ENCODE peak calls at places on chromosomes 13 and 19, in seven cellular contexts. One of them, this sample, is unnamed.

GRCh38 chr13:85693889-85694511 is 105.2 kb downstream of the SLITRK6 start:
- DNase-seq in NCI-H1417: no peak
- DNase-seq in nephron progenitor cell: no peak
- DNase-seq in NCI-H2029: no peak
- DNase-seq in sciatic nerve: no peak
- DNase-seq in anterior cingulate cortex: no peak
- DNase-seq in KBM-7: no peak
- DNase-seq in this sample: no peak

GRCh38 chr19:45361608-45362007 is 8.8 kb downstream of the ERCC2 start:
- DNase-seq in NCI-H1417: no peak
- DNase-seq in nephron progenitor cell: no peak
- DNase-seq in NCI-H2029: no peak
- DNase-seq in sciatic nerve: no peak
- DNase-seq in anterior cingulate cortex: no peak
- DNase-seq in KBM-7: no peak
- DNase-seq in this sample: no peak

GRCh38 chr19:12801466-12802266 is at the start of the genes PRDX2 and THSD8:
- DNase-seq in NCI-H1417: peak
- DNase-seq in nephron progenitor cell: peak
- DNase-seq in NCI-H2029: peak
- DNase-seq in sciatic nerve: peak
- DNase-seq in anterior cingulate cortex: peak
- DNase-seq in KBM-7: peak
- DNase-seq in this sample: no peak

GRCh38 chr13:112836940-112837339 is 132.1 kb upstream of the MCF2L start:
- DNase-seq in NCI-H1417: no peak
- DNase-seq in nephron progenitor cell: no peak
- DNase-seq in NCI-H2029: no peak
- DNase-seq in sciatic nerve: peak
- DNase-seq in anterior cingulate cortex: no peak
- DNase-seq in KBM-7: no peak
- DNase-seq in this sample: no peak

GRCh38 chr19:48874309-48875135 is 2.3 kb downstream of the PPP1R15A start:
- DNase-seq in NCI-H1417: no peak
- DNase-seq in nephron progenitor cell: no peak
- DNase-seq in NCI-H2029: no peak
- DNase-seq in sciatic nerve: no peak
- DNase-seq in anterior cingulate cortex: no peak
- DNase-seq in KBM-7: peak
- DNase-seq in this sample: no peak

GRCh38 chr19:50222691-50223438 is 19.4 kb downstream of the MYH14 start:
- DNase-seq in NCI-H1417: no peak
- DNase-seq in nephron progenitor cell: no peak
- DNase-seq in NCI-H2029: no peak
- DNase-seq in sciatic nerve: no peak
- DNase-seq in anterior cingulate cortex: no peak
- DNase-seq in KBM-7: no peak
- DNase-seq in this sample: no peak

GRCh38 chr19:5914946-5915781 is 1.1 kb downstream of the CAPS start:
- DNase-seq in NCI-H1417: no peak
- DNase-seq in nephron progenitor cell: no peak
- DNase-seq in NCI-H2029: no peak
- DNase-seq in sciatic nerve: no peak
- DNase-seq in anterior cingulate cortex: no peak
- DNase-seq in KBM-7: no peak
- DNase-seq in this sample: peak

GRCh38 chr13:98792321-98792720 is 39.8 kb upstream of the SLC15A1 start:
- DNase-seq in NCI-H1417: no peak
- DNase-seq in nephron progenitor cell: no peak
- DNase-seq in NCI-H2029: no peak
- DNase-seq in sciatic nerve: no peak
- DNase-seq in anterior cingulate cortex: no peak
- DNase-seq in KBM-7: no peak
- DNase-seq in this sample: no peak

GRCh38 chr19:5621311-5621944 is 1.1 kb downstream of the SAFB2 start:
- DNase-seq in NCI-H1417: no peak
- DNase-seq in nephron progenitor cell: no peak
- DNase-seq in NCI-H2029: no peak
- DNase-seq in sciatic nerve: no peak
- DNase-seq in anterior cingulate cortex: peak
- DNase-seq in KBM-7: no peak
- DNase-seq in this sample: no peak

GRCh38 chr13:73870970-73871935 is 263.0 kb downstream of the KLF12 start:
- DNase-seq in NCI-H1417: no peak
- DNase-seq in nephron progenitor cell: no peak
- DNase-seq in NCI-H2029: peak
- DNase-seq in sciatic nerve: no peak
- DNase-seq in anterior cingulate cortex: no peak
- DNase-seq in KBM-7: peak
- DNase-seq in this sample: no peak

GRCh38 chr13:59677966-59678814 is 485.5 kb downstream of the DIAPH3 start:
- DNase-seq in NCI-H1417: peak
- DNase-seq in nephron progenitor cell: no peak
- DNase-seq in NCI-H2029: peak
- DNase-seq in sciatic nerve: no peak
- DNase-seq in anterior cingulate cortex: no peak
- DNase-seq in KBM-7: peak
- DNase-seq in this sample: no peak

GRCh38 chr19:3479177-3479818 is 1.0 kb downstream of the SMIM24 start:
- DNase-seq in NCI-H1417: no peak
- DNase-seq in nephron progenitor cell: peak
- DNase-seq in NCI-H2029: no peak
- DNase-seq in sciatic nerve: no peak
- DNase-seq in anterior cingulate cortex: no peak
- DNase-seq in KBM-7: peak
- DNase-seq in this sample: no peak

GRCh38 chr19:391199-391557 is 17.8 kb downstream of the C2CD4C start:
- DNase-seq in NCI-H1417: no peak
- DNase-seq in nephron progenitor cell: no peak
- DNase-seq in NCI-H2029: no peak
- DNase-seq in sciatic nerve: no peak
- DNase-seq in anterior cingulate cortex: no peak
- DNase-seq in KBM-7: no peak
- DNase-seq in this sample: no peak